ENCODE peak calls at places on chromosomes 6 and 20, in nine cellular contexts. H is anterior cingulate cortex, N is T follicular helper cell, Y is bronchial epithelial cell, R is activated T-helper 1 cell treated with Interleukin-2 at 50 U/mL for 16 hours, C is iris pigment epithelial cell, J is amygdala, E is frontal cortex, W is HFF-Myc. L is an unnamed sample.

GRCh38 chr20:50845566-50846211 is 50.8 kb downstream of the BCAS4 start:
- DNase-seq in Y (peak), J (no peak), C (no peak), W (no peak), E (no peak), H (no peak), R (no peak), N (no peak), L (no peak)

GRCh38 chr6:43683708-43684455 is 3.7 kb downstream of the MRPS18A start:
- DNase-seq in N (no peak), E (no peak), W (no peak), J (no peak), H (no peak), Y (no peak), R (no peak), C (no peak), L (no peak)

GRCh38 chr6:44024597-44025219 is 102.5 kb downstream of the MRPL14 start:
- DNase-seq in J (no peak), N (no peak), Y (no peak), C (no peak), H (no peak), W (no peak), R (no peak), E (no peak), L (no peak)

GRCh38 chr6:10425973-10426780 is 11.3 kb upstream of the TFAP2A start:
- DNase-seq in N (no peak), J (no peak), Y (no peak), E (peak), R (no peak), W (no peak), C (peak), H (no peak), L (no peak)

GRCh38 chr6:145561095-145561820 is 174.1 kb downstream of the EPM2A start:
- DNase-seq in N (no peak), Y (peak), J (no peak), H (no peak), R (no peak), E (no peak), C (no peak), W (no peak), L (no peak)

GRCh38 chr20:36917240-36917639 is 34.3 kb downstream of the SAMHD1 start:
- DNase-seq in R (no peak), Y (no peak), N (no peak), H (no peak), E (no peak), J (no peak), C (no peak), W (no peak), L (no peak)

GRCh38 chr6:82144852-82145332 is 102.7 kb downstream of the IBTK start:
- DNase-seq in H (peak), Y (peak), E (no peak), W (peak), R (no peak), J (peak), C (peak), N (no peak), L (no peak)

GRCh38 chr6:35372633-35373032 is 30.3 kb downstream of the PPARD start:
- DNase-seq in R (no peak), J (no peak), C (no peak), E (no peak), W (no peak), N (no peak), H (no peak), Y (no peak), L (no peak)

GRCh38 chr6:72205500-72205899 is 319.1 kb downstream of the RIMS1 start:
- DNase-seq in H (no peak), W (no peak), N (no peak), E (no peak), C (peak), Y (no peak), R (no peak), J (no peak), L (no peak)

GRCh38 chr6:45658958-45659357 is 281.2 kb upstream of the SUPT3H start:
- DNase-seq in W (no peak), E (no peak), H (peak), N (no peak), J (peak), R (no peak), Y (no peak), C (no peak), L (no peak)

GRCh38 chr6:36095497-36096391 is 34.6 kb upstream of the MAPK13 start:
- DNase-seq in J (no peak), Y (no peak), W (no peak), E (no peak), N (no peak), C (no peak), H (no peak), R (no peak), L (no peak)

GRCh38 chr20:49325981-49326380 is 48.1 kb upstream of the ZNFX1 start:
- DNase-seq in E (no peak), C (peak), H (no peak), R (no peak), N (no peak), W (no peak), J (no peak), Y (no peak), L (no peak)

GRCh38 chr6:135604035-135604865 is 106.7 kb upstream of the AHI1 start:
- DNase-seq in H (no peak), J (no peak), W (no peak), E (no peak), R (no peak), N (no peak), C (no peak), Y (no peak), L (no peak)

GRCh38 chr6:119791746-119792145 is 442.2 kb upstream of the MAN1A1 start:
- DNase-seq in Y (peak), R (no peak), H (no peak), N (no peak), W (no peak), J (no peak), E (no peak), C (peak), L (no peak)

GRCh38 chr6:109527989-109528388 is 45.0 kb upstream of the ZBTB24 start:
- DNase-seq in W (no peak), H (no peak), Y (peak), J (no peak), C (no peak), N (no peak), R (no peak), E (no peak), L (no peak)

GRCh38 chr6:6008648-6009421 is 2.1 kb upstream of the NRN1 start:
- DNase-seq in W (no peak), Y (no peak), H (no peak), N (no peak), J (peak), C (no peak), E (peak), R (no peak), L (no peak)

GRCh38 chr6:170553686-170554085 is 483 bp upstream of the TBP start:
- DNase-seq in N (peak), W (peak), Y (no peak), J (no peak), H (peak), E (peak), C (peak), R (no peak), L (no peak)

GRCh38 chr6:38172739-38173415 is 353.4 kb downstream of the ZFAND3 start:
- DNase-seq in W (no peak), N (no peak), Y (no peak), J (no peak), H (no peak), R (no peak), C (no peak), E (no peak), L (no peak)

GRCh38 chr6:33613794-33614166 is 7.3 kb upstream of the ITPR3 start:
- DNase-seq in J (no peak), E (no peak), Y (peak), H (no peak), W (no peak), R (no peak), C (no peak), N (no peak), L (no peak)

GRCh38 chr6:90294614-90294988 is 2.0 kb downstream of the BACH2 start:
- DNase-seq in H (no peak), N (peak), Y (no peak), W (no peak), R (peak), E (no peak), C (peak), J (no peak), L (peak)

GRCh38 chr20:51093240-51093763 is 70.4 kb upstream of the KCNG1 start:
- DNase-seq in E (no peak), H (no peak), N (no peak), W (no peak), R (no peak), J (no peak), C (no peak), Y (no peak), L (no peak)

GRCh38 chr6:167445568-167445967 is 120.7 kb downstream of the TTLL2 start:
- DNase-seq in E (no peak), R (no peak), C (no peak), N (no peak), W (no peak), Y (no peak), H (no peak), J (no peak), L (no peak)

GRCh38 chr6:131628726-131629125 is 684 bp upstream of the MED23 start:
- DNase-seq in W (no peak), J (no peak), R (no peak), Y (no peak), H (no peak), C (peak), N (no peak), E (no peak), L (no peak)

GRCh38 chr6:89921197-89921596 is 26.9 kb downstream of the GJA10 start:
- DNase-seq in W (no peak), Y (no peak), N (no peak), C (no peak), E (no peak), J (no peak), R (no peak), H (no peak), L (no peak)

GRCh38 chr6:131036143-131036542 is 26.9 kb downstream of the EPB41L2 start:
- DNase-seq in R (no peak), J (no peak), N (no peak), W (no peak), Y (no peak), C (no peak), E (no peak), H (no peak), L (no peak)

GRCh38 chr20:22796465-22797077 is 212.2 kb upstream of the FOXA2 start:
- DNase-seq in Y (no peak), W (no peak), J (no peak), E (no peak), N (no peak), C (peak), R (no peak), H (no peak), L (no peak)

GRCh38 chr20:24636626-24637025 is 167.2 kb downstream of the SYNDIG1 start:
- DNase-seq in C (no peak), J (no peak), N (no peak), R (no peak), H (no peak), Y (no peak), E (no peak), W (no peak), L (no peak)

GRCh38 chr20:58878399-58878798 is 25.9 kb downstream of the GNAS start:
- DNase-seq in Y (no peak), J (no peak), E (no peak), N (no peak), C (no peak), W (no peak), H (no peak), R (no peak), L (no peak)

GRCh38 chr20:63545814-63546213 is 1.7 kb downstream of the SRMS start:
- DNase-seq in Y (no peak), E (no peak), R (no peak), H (no peak), W (no peak), N (no peak), J (no peak), C (no peak), L (no peak)

GRCh38 chr6:73200735-73201134 is 24.6 kb downstream of the KHDC1L start:
- DNase-seq in J (no peak), E (no peak), W (no peak), Y (no peak), C (no peak), H (no peak), N (no peak), R (no peak), L (no peak)

GRCh38 chr20:36917943-36918342 is 33.6 kb downstream of the SAMHD1 start:
- DNase-seq in C (peak), H (no peak), E (no peak), R (no peak), W (no peak), J (no peak), N (no peak), Y (no peak), L (no peak)

GRCh38 chr6:4459032-4459431 is 317.2 kb upstream of the CDYL start:
- DNase-seq in E (no peak), C (peak), W (peak), N (no peak), J (no peak), Y (peak), H (no peak), R (no peak), L (no peak)

GRCh38 chr6:111667921-111668320 is 62.2 kb upstream of the TRAF3IP2 start:
- DNase-seq in C (no peak), H (no peak), Y (no peak), E (no peak), W (no peak), R (no peak), J (no peak), N (no peak), L (no peak)

GRCh38 chr6:95547043-95547442 is 30.3 kb upstream of the MANEA start:
- DNase-seq in J (no peak), N (no peak), Y (no peak), H (no peak), W (no peak), R (no peak), E (no peak), C (no peak), L (no peak)

GRCh38 chr20:4069741-4070140 is 54.4 kb upstream of the RNF24 start:
- DNase-seq in W (no peak), Y (peak), E (no peak), J (peak), N (no peak), R (no peak), C (no peak), H (no peak), L (no peak)

GRCh38 chr6:25486580-25486979 is 165.4 kb upstream of the SCGN start:
- DNase-seq in J (no peak), W (no peak), N (no peak), H (no peak), R (no peak), C (no peak), Y (no peak), E (no peak), L (no peak)

L was measured in naive thymus-derived CD8-positive, alpha-beta T cell.